ENCODE peak calls at places on chromosomes 13 and 19, in five cellular contexts. G is fibroblast of lung, L is endodermal cell, P is NT2/D1, Y is right atrium auricular region. M is an unnamed sample.

GRCh38 chr13:23348270-23349126 is 85.0 kb downstream of the SACS start:
- DNase-seq in G (no peak), P (no peak), L (no peak), Y (no peak), M (no peak)

GRCh38 chr13:66543780-66544179 is 686.4 kb downstream of the PCDH9 start:
- DNase-seq in L (peak; percentile 54), Y (no peak), P (no peak), G (no peak), M (no peak)

GRCh38 chr19:34686455-34686854 is 9.0 kb downstream of the ZNF302 start:
- DNase-seq in Y (no peak), G (no peak), P (no peak), L (no peak), M (no peak)

GRCh38 chr19:49150106-49150943 is 4.9 kb downstream of the HRC start:
- DNase-seq in P (no peak), Y (peak; percentile 83), L (peak; percentile 93), G (peak; percentile 78), M (peak; percentile 95)

GRCh38 chr13:62085832-62086231 is 670.2 kb upstream of the PCDH20 start:
- DNase-seq in G (no peak), P (peak; percentile 8), L (no peak), Y (no peak), M (no peak)

GRCh38 chr19:34265221-34265650 is 10.9 kb downstream of the GARRE1 start:
- DNase-seq in L (peak; percentile 71), G (no peak), P (no peak), Y (no peak), M (peak; percentile 82)

GRCh38 chr19:44315883-44316282 is 11.1 kb upstream of the ZNF235 start:
- DNase-seq in G (peak; percentile 8), L (no peak), P (no peak), Y (no peak), M (no peak)

GRCh38 chr13:72643339-72643989 is 84.0 kb downstream of the MZT1 start:
- DNase-seq in L (peak; percentile 68), G (peak; percentile 23), Y (no peak), P (no peak), M (no peak)

GRCh38 chr13:98819382-98819781 is 66.9 kb upstream of the SLC15A1 start:
- DNase-seq in P (no peak), Y (no peak), G (no peak), L (no peak), M (no peak)

GRCh38 chr19:29098863-29099481 is 114.0 kb downstream of the UQCRFS1 start:
- DNase-seq in G (peak; percentile 11), P (no peak), L (no peak), Y (peak; percentile 87), M (peak; percentile 93)

GRCh38 chr19:2962018-2962670 is 15.2 kb upstream of the TLE6 start:
- DNase-seq in G (peak; percentile 53), Y (peak; percentile 70), L (peak; percentile 83), P (no peak), M (no peak)

GRCh38 chr13:64718116-64718515 is 2512.0 kb downstream of the PCDH9 start:
- DNase-seq in G (no peak), Y (no peak), P (no peak), L (no peak), M (no peak)

GRCh38 chr13:71674776-71675352 is 192.1 kb downstream of the DACH1 start:
- DNase-seq in Y (no peak), P (no peak), L (no peak), G (no peak), M (no peak)

GRCh38 chr13:98228661-98229349 is 51.7 kb upstream of the RNF113B start:
- DNase-seq in L (no peak), P (no peak), Y (no peak), G (peak; percentile 60), M (no peak)

GRCh38 chr13:53703371-53704080 is 674.9 kb downstream of the OLFM4 start:
- DNase-seq in Y (no peak), P (no peak), L (no peak), G (no peak), M (no peak)

GRCh38 chr19:1221141-1221903 is 15.7 kb downstream of the STK11 start:
- DNase-seq in P (no peak), L (peak; percentile 82), Y (peak; percentile 77), G (peak; percentile 40), M (no peak)

GRCh38 chr19:46791944-46792343 is 3.5 kb upstream of the SLC1A5 start:
- DNase-seq in Y (no peak), G (no peak), P (no peak), L (no peak), M (no peak)

GRCh38 chr13:29791508-29791907 is 58.9 kb downstream of the UBL3 start:
- DNase-seq in Y (no peak), L (no peak), P (no peak), G (no peak), M (no peak)

GRCh38 chr19:2973229-2973628 is 4.1 kb upstream of the TLE6 start:
- DNase-seq in L (no peak), G (no peak), Y (peak; percentile 88), P (no peak), M (peak; percentile 93)

GRCh38 chr13:21074601-21075302 is 13.4 kb upstream of the LATS2 start:
- DNase-seq in G (no peak), L (no peak), P (no peak), Y (peak; percentile 71), M (no peak)

GRCh38 chr19:6278051-6278450 is 1.7 kb downstream of the MLLT1 start:
- DNase-seq in Y (no peak), L (no peak), P (no peak), G (no peak), M (no peak)

GRCh38 chr19:11201791-11202190 is 4.4 kb upstream of the KANK2 start:
- DNase-seq in L (no peak), Y (no peak), P (no peak), G (no peak), M (no peak)

GRCh38 chr13:48739346-48740037 is 85.8 kb downstream of the CYSLTR2 start:
- DNase-seq in P (no peak), Y (no peak), L (no peak), G (peak; percentile 57), M (no peak)
- H3K4me1 ChIP-seq in P (no peaks in the 10 kb centered on the region), Y (no peaks in the 10 kb centered on the region), L (peaks cover 6% of the 10 kb centered on the region), G (no peaks in the 10 kb centered on the region), M (no peaks in the 10 kb centered on the region)

GRCh38 chr13:46575843-46576242 is 22.9 kb downstream of the LRCH1 start:
- DNase-seq in Y (peak; percentile 63), G (peak; percentile 97), P (no peak), L (no peak), M (no peak)

GRCh38 chr13:46575321-46575721 is 22.4 kb downstream of the LRCH1 start:
- DNase-seq in Y (no peak), P (no peak), G (peak; percentile 64), L (no peak), M (no peak)

GRCh38 chr13:46578590-46578975 is 25.6 kb downstream of the LRCH1 start:
- DNase-seq in Y (no peak), P (no peak), L (no peak), G (no peak), M (no peak)

GRCh38 chr13:46580362-46580839 is 27.4 kb downstream of the LRCH1 start:
- DNase-seq in L (no peak), G (no peak), Y (no peak), P (no peak), M (no peak)

DNA sequence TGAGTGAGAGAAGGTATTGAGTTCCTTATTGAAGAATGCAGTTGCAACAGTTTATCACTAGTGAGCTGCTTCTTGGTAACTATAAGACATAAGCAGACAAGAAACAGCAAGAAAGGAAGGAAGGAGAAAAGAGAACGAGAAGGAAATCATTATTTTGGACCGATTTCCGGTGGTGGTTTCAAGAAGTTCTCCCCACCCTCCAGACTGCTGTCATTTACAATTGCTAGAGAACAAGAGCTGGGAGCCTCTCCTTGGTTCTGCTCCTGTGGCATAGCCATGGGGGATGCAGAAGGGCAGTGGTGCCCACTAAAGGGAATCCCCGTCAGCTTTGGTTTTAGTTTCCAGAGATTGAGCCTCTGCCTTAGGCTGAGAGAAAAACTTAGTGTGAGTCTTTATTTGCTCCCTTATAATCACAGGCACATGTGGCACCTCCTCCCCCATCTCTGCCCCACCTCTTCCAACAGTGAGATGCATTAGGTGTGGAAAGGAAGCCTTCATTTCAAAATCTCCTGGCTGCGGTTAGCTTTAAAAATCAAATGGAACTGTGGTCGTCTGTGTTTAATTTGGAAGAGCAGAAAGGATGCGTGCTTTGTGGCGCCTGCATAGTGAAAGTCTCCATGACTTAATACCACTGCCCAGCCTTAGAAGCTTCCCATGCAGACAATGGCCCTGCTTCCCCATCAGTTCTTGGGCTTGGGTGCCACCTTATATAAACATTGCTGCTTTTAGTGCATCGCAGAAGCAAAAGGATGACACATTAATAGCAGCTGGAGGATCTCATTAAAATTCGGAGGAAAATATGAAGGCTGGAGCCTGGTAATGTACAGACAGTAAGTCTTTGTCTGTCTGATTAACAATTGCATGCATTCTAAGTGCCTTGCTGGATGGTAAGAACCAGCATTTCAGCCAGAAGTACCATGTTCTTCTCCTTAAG is 25.0 kb downstream of the LRCH1 start:
- DNase-seq in P (no peak), Y (no peak), L (no peak), G (peak; percentile 51), M (no peak)
- H3K4me1 ChIP-seq in P (no peaks in the 10 kb centered on the region), Y (no peaks in the 10 kb centered on the region), L (peaks cover 2% of the 10 kb centered on the region), G (peaks cover 24% of the 10 kb centered on the region), M (peaks cover 51% of the 10 kb centered on the region)

DNA sequence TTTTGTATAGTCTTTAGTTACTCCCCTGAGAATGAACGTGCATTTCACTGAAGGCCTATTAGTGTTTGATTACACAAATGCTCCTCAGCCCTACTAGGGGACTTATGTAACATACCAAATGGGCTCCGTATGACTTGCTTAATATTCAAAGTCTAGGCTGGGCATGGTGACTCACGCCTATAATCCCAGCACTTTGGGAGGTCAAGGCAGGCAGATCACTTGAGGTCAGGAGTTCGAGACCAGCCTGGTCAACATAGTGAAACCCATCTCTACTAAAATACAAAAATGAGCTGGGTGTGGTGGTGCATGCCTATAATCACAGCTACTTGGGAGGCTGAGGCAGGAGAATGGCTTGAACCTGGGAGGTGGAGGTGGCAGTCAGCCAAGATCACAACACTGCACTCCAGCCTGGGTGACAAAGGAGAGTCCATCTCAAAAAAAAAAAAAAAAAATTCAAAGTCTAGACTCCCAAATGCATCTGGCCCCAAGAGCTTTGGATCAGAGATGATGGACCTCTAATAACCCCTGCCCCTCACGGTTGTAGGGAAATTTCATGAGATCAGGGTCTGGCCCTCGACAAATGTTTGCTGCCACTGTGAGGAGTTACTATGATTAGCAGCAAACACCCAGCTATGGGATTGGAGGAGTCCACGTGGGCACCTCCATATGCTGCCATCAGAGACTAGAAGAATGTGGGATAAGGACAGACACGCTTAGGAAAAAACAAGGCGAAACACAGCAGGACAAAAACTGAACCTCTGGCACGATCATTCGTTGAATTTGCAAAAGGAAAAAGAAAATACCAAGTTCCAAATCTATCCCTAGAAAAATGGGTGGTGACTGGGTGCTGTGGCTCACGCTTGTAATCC is 4.6 kb downstream of the FBXO17 start:
- DNase-seq in G (no peak), P (no peak), Y (no peak), L (no peak), M (no peak)
- H3K4me1 ChIP-seq in G (peaks cover 1% of the 10 kb centered on the region), P (no peaks in the 10 kb centered on the region), Y (no peaks in the 10 kb centered on the region), L (no peaks in the 10 kb centered on the region), M (no peaks in the 10 kb centered on the region)

DNA sequence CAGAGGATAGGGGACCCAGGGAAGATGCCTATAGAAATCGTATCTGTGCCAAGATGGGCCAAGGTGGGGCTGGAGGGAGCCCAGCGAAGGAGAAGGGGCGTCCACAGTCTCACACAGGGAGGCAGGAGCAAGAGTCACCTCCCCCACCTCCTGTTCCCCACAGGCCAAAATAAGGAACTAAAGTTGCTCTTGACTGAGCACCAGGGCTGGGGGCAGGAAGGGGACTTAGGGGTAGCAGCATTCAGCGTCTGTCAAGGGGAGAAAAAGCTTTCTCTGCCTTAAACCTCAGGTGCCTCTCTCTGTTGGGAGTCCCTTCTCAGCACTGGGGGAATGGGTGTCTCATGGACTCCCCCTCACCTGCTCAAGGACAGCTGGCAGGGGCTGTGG is 404 bp downstream of the CD79A start:
- DNase-seq in L (no peak), Y (no peak), P (no peak), G (no peak), M (no peak)
- H3K4me1 ChIP-seq in L (no peaks in the 10 kb centered on the region), Y (no peaks in the 10 kb centered on the region), P (peaks cover 6% of the 10 kb centered on the region), G (no peaks in the 10 kb centered on the region), M (no peaks in the 10 kb centered on the region)